ENCODE peak calls at places on chromosomes 11 and 22, in six cellular contexts. One of them, this sample, is unnamed.

GRCh38 chr11:131982154-131982553 is 611.7 kb downstream of the NTM start:
- DNase-seq in left ventricle myocardium inferior: no peak
- DNase-seq in ascending aorta: no peak
- DNase-seq in IMR-90: no peak
- DNase-seq in stomach: no peak
- DNase-seq in substantia nigra: no peak
- DNase-seq in this sample: no peak

GRCh38 chr11:97745515-97746050 is 1275.2 kb upstream of the CNTN5 start:
- DNase-seq in left ventricle myocardium inferior: no peak
- DNase-seq in ascending aorta: no peak
- DNase-seq in IMR-90: no peak
- DNase-seq in stomach: no peak
- DNase-seq in substantia nigra: no peak
- DNase-seq in this sample: no peak

GRCh38 chr22:44697423-44698179 is 4.4 kb upstream of the PRR5 start:
- DNase-seq in left ventricle myocardium inferior: peak; percentile 77
- DNase-seq in ascending aorta: no peak
- DNase-seq in IMR-90: peak; percentile 65
- DNase-seq in stomach: peak; percentile 87
- DNase-seq in substantia nigra: peak; percentile 17
- DNase-seq in this sample: no peak

GRCh38 chr11:12642040-12642439 is 32.2 kb upstream of the TEAD1 start:
- DNase-seq in left ventricle myocardium inferior: no peak
- DNase-seq in ascending aorta: no peak
- DNase-seq in IMR-90: peak; percentile 68
- DNase-seq in stomach: no peak
- DNase-seq in substantia nigra: no peak
- DNase-seq in this sample: no peak

GRCh38 chr11:66467034-66467659 is 442 bp downstream of the PELI3 start:
- DNase-seq in left ventricle myocardium inferior: no peak
- DNase-seq in ascending aorta: no peak
- DNase-seq in IMR-90: peak; percentile 15
- DNase-seq in stomach: peak; percentile 48
- DNase-seq in substantia nigra: no peak
- DNase-seq in this sample: no peak

GRCh38 chr11:14253437-14253836 is 105.5 kb downstream of the RRAS2 start:
- DNase-seq in left ventricle myocardium inferior: no peak
- DNase-seq in ascending aorta: no peak
- DNase-seq in IMR-90: no peak
- DNase-seq in stomach: no peak
- DNase-seq in substantia nigra: no peak
- DNase-seq in this sample: no peak

GRCh38 chr11:45085657-45086501 is 60.6 kb upstream of the PRDM11 start:
- DNase-seq in left ventricle myocardium inferior: no peak
- DNase-seq in ascending aorta: no peak
- DNase-seq in IMR-90: no peak
- DNase-seq in stomach: no peak
- DNase-seq in substantia nigra: no peak
- DNase-seq in this sample: no peak

GRCh38 chr11:87280143-87280542 is 242.4 kb downstream of the TMEM135 start:
- DNase-seq in left ventricle myocardium inferior: no peak
- DNase-seq in ascending aorta: no peak
- DNase-seq in IMR-90: no peak
- DNase-seq in stomach: no peak
- DNase-seq in substantia nigra: no peak
- DNase-seq in this sample: no peak

GRCh38 chr11:17736921-17737817 is 2.6 kb downstream of the KCNC1 start:
- DNase-seq in left ventricle myocardium inferior: no peak
- DNase-seq in ascending aorta: no peak
- DNase-seq in IMR-90: no peak
- DNase-seq in stomach: no peak
- DNase-seq in substantia nigra: no peak
- DNase-seq in this sample: no peak

GRCh38 chr11:8011981-8012444 is 24.9 kb downstream of the EIF3F start:
- DNase-seq in left ventricle myocardium inferior: no peak
- DNase-seq in ascending aorta: no peak
- DNase-seq in IMR-90: peak; percentile 95
- DNase-seq in stomach: no peak
- DNase-seq in substantia nigra: no peak
- DNase-seq in this sample: no peak

GRCh38 chr11:44139565-44140313 is 44.3 kb downstream of the EXT2 start:
- DNase-seq in left ventricle myocardium inferior: no peak
- DNase-seq in ascending aorta: no peak
- DNase-seq in IMR-90: no peak
- DNase-seq in stomach: no peak
- DNase-seq in substantia nigra: no peak
- DNase-seq in this sample: no peak

GRCh38 chr22:38038426-38038825 is 18.8 kb upstream of the PICK1 start:
- DNase-seq in left ventricle myocardium inferior: no peak
- DNase-seq in ascending aorta: no peak
- DNase-seq in IMR-90: no peak
- DNase-seq in stomach: no peak
- DNase-seq in substantia nigra: peak; percentile 61
- DNase-seq in this sample: no peak

GRCh38 chr11:84719935-84720577 is 907.1 kb downstream of the DLG2 start:
- DNase-seq in left ventricle myocardium inferior: peak; percentile 13
- DNase-seq in ascending aorta: no peak
- DNase-seq in IMR-90: no peak
- DNase-seq in stomach: no peak
- DNase-seq in substantia nigra: no peak
- DNase-seq in this sample: no peak

GRCh38 chr11:75982309-75982708 is 167.3 kb downstream of the UVRAG start:
- DNase-seq in left ventricle myocardium inferior: no peak
- DNase-seq in ascending aorta: no peak
- DNase-seq in IMR-90: no peak
- DNase-seq in stomach: no peak
- DNase-seq in substantia nigra: no peak
- DNase-seq in this sample: no peak

GRCh38 chr11:44199816-44200215 is 104.3 kb downstream of the EXT2 start:
- DNase-seq in left ventricle myocardium inferior: no peak
- DNase-seq in ascending aorta: no peak
- DNase-seq in IMR-90: peak; percentile 47
- DNase-seq in stomach: no peak
- DNase-seq in substantia nigra: no peak
- DNase-seq in this sample: no peak

GRCh38 chr11:65502274-65502851 is 3.5 kb downstream of the MALAT1 start:
- DNase-seq in left ventricle myocardium inferior: no peak
- DNase-seq in ascending aorta: no peak
- DNase-seq in IMR-90: peak; percentile 61
- DNase-seq in stomach: no peak
- DNase-seq in substantia nigra: no peak
- DNase-seq in this sample: no peak

GRCh38 chr11:67996622-67997459 is 7.1 kb downstream of the UNC93B1 start:
- DNase-seq in left ventricle myocardium inferior: peak; percentile 58
- DNase-seq in ascending aorta: no peak
- DNase-seq in IMR-90: no peak
- DNase-seq in stomach: peak; percentile 85
- DNase-seq in substantia nigra: no peak
- DNase-seq in this sample: no peak

GRCh38 chr22:20013382-20013871 is 3.2 kb downstream of the ARVCF start:
- DNase-seq in left ventricle myocardium inferior: peak; percentile 68
- DNase-seq in ascending aorta: no peak
- DNase-seq in IMR-90: peak; percentile 47
- DNase-seq in stomach: peak; percentile 51
- DNase-seq in substantia nigra: peak; percentile 28
- DNase-seq in this sample: no peak

GRCh38 chr11:66723693-66724092 is 5.3 kb downstream of the SPTBN2 start:
- DNase-seq in left ventricle myocardium inferior: no peak
- DNase-seq in ascending aorta: no peak
- DNase-seq in IMR-90: no peak
- DNase-seq in stomach: no peak
- DNase-seq in substantia nigra: no peak
- DNase-seq in this sample: no peak

GRCh38 chr11:62689421-62690183 is at the start of gene LRRN4CL:
- DNase-seq in left ventricle myocardium inferior: peak; percentile 79
- DNase-seq in ascending aorta: no peak
- DNase-seq in IMR-90: peak; percentile 86
- DNase-seq in stomach: peak; percentile 36
- DNase-seq in substantia nigra: no peak
- DNase-seq in this sample: no peak

GRCh38 chr11:19679952-19680823 is 32.4 kb upstream of the NAV2 start:
- DNase-seq in left ventricle myocardium inferior: peak; percentile 82
- DNase-seq in ascending aorta: peak; percentile 81
- DNase-seq in IMR-90: peak; percentile 99
- DNase-seq in stomach: peak; percentile 68
- DNase-seq in substantia nigra: no peak
- DNase-seq in this sample: peak; percentile 81

GRCh38 chr11:14357843-14358728 is 897 bp downstream of the RRAS2 start:
- DNase-seq in left ventricle myocardium inferior: peak; percentile 43
- DNase-seq in ascending aorta: no peak
- DNase-seq in IMR-90: peak; percentile 54
- DNase-seq in stomach: peak; percentile 63
- DNase-seq in substantia nigra: no peak
- DNase-seq in this sample: no peak

GRCh38 chr22:50012201-50013181 is at the start of gene IL17REL:
- DNase-seq in left ventricle myocardium inferior: peak; percentile 14
- DNase-seq in ascending aorta: no peak
- DNase-seq in IMR-90: peak; percentile 10
- DNase-seq in stomach: peak; percentile 55
- DNase-seq in substantia nigra: no peak
- DNase-seq in this sample: no peak

GRCh38 chr22:45077286-45077685 is 67.5 kb upstream of the PHF21B start:
- DNase-seq in left ventricle myocardium inferior: no peak
- DNase-seq in ascending aorta: no peak
- DNase-seq in IMR-90: no peak
- DNase-seq in stomach: no peak
- DNase-seq in substantia nigra: no peak
- DNase-seq in this sample: no peak

GRCh38 chr11:131038597-131038996 is 122.3 kb upstream of the SNX19 start:
- DNase-seq in left ventricle myocardium inferior: no peak
- DNase-seq in ascending aorta: no peak
- DNase-seq in IMR-90: no peak
- DNase-seq in stomach: no peak
- DNase-seq in substantia nigra: no peak
- DNase-seq in this sample: no peak

GRCh38 chr11:45922425-45923082 is at the start of gene LARGE2:
- DNase-seq in left ventricle myocardium inferior: peak; percentile 8
- DNase-seq in ascending aorta: no peak
- DNase-seq in IMR-90: no peak
- DNase-seq in stomach: peak; percentile 78
- DNase-seq in substantia nigra: no peak
- DNase-seq in this sample: no peak

GRCh38 chr11:119472856-119473222 is 49.9 kb upstream of the THY1 start:
- DNase-seq in left ventricle myocardium inferior: no peak
- DNase-seq in ascending aorta: no peak
- DNase-seq in IMR-90: no peak
- DNase-seq in stomach: no peak
- DNase-seq in substantia nigra: no peak
- DNase-seq in this sample: no peak
- H3K27ac ChIP-seq in left ventricle myocardium inferior: no peak overlapping the region
- H3K27ac ChIP-seq in ascending aorta: no peak overlapping the region
- H3K27ac ChIP-seq in IMR-90: no peak overlapping the region
- H3K27ac ChIP-seq in stomach: no peak overlapping the region
- H3K27ac ChIP-seq in substantia nigra: no peak overlapping the region
- H3K27ac ChIP-seq in this sample: no peak overlapping the region

DNA sequence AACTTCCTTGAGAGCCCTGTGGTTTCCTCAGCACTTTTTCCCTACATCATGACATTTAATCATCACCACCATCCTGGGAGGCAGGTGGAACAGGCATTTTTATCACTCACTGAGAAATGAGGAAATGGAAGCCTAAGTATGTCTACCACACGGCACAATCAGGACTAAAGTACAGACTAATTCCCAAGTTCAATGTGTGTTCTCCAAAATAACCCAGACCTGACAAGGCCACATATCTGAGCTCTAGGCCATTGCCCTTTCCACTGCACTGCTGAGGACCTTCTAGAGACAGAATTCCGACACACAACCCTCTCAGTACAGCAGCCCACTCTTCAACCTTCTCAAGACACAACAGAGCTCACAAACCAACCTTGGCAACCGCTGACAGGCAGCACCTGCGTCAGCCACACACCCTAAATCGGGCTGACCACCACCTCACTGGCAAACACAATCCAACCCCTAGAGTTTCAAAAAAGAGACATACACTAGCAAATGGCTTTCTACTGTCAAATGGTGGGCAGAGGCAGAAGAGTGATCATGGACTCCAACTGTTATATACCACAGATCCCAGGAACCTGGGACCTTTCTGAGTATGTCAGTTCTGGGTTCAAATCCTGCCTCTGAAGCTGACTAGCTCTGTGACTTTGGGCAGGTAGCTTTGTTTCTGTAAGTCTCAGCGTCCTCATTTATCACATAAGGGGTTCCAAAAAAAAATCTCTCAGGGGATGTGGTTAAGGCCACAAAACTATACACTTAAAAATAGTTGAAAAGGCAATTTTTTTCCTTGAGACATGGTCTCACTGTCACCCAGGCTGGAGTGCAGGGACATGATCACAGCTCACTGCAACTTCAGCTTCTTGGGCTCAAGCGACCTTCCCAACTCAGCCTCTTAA is 16.3 kb downstream of the SMCO4 start:
- DNase-seq in left ventricle myocardium inferior: no peak
- DNase-seq in ascending aorta: no peak
- DNase-seq in IMR-90: no peak
- DNase-seq in stomach: no peak
- DNase-seq in substantia nigra: no peak
- DNase-seq in this sample: no peak
- H3K27ac ChIP-seq in left ventricle myocardium inferior: peak overlapping the region; percentile 2
- H3K27ac ChIP-seq in ascending aorta: no peak overlapping the region
- H3K27ac ChIP-seq in IMR-90: no peak overlapping the region
- H3K27ac ChIP-seq in stomach: no peak overlapping the region
- H3K27ac ChIP-seq in substantia nigra: no peak overlapping the region
- H3K27ac ChIP-seq in this sample: no peak overlapping the region

DNA sequence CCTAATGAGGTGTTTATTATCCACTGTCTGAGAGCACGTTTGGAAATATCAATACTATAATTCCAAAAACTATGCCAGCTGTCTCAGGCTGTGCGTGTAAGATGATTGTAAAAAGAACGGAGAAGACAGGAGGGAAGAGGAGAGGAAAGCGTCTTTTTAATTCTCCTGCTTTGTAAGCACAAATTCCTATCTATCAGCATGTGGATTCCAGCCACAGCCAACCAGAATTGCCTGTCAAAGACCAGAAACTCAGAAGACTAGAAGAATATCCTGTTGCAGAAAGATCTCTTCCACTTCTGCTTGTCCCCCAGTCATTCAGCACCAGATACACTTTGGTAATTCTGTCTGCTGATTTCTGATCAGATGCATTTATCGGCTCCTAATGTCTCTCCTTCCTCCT is 25.8 kb downstream of the APOL5 start:
- DNase-seq in left ventricle myocardium inferior: no peak
- DNase-seq in ascending aorta: no peak
- DNase-seq in IMR-90: peak; percentile 19
- DNase-seq in stomach: no peak
- DNase-seq in substantia nigra: no peak
- DNase-seq in this sample: no peak
- H3K27ac ChIP-seq in left ventricle myocardium inferior: peak overlapping the region; percentile 66
- H3K27ac ChIP-seq in ascending aorta: no peak overlapping the region
- H3K27ac ChIP-seq in IMR-90: no peak overlapping the region
- H3K27ac ChIP-seq in stomach: no peak overlapping the region
- H3K27ac ChIP-seq in substantia nigra: no peak overlapping the region
- H3K27ac ChIP-seq in this sample: no peak overlapping the region

GRCh38 chr11:73981051-73981805 is 1.4 kb downstream of the UCP2 start:
- DNase-seq in left ventricle myocardium inferior: no peak
- DNase-seq in ascending aorta: no peak
- DNase-seq in IMR-90: no peak
- DNase-seq in stomach: no peak
- DNase-seq in substantia nigra: no peak
- DNase-seq in this sample: no peak
- H3K27ac ChIP-seq in left ventricle myocardium inferior: peak overlapping the region; percentile 92
- H3K27ac ChIP-seq in ascending aorta: peak overlapping the region; percentile 84
- H3K27ac ChIP-seq in IMR-90: no peak overlapping the region
- H3K27ac ChIP-seq in stomach: peak overlapping the region; percentile 92
- H3K27ac ChIP-seq in substantia nigra: peak overlapping the region; percentile 40
- H3K27ac ChIP-seq in this sample: no peak overlapping the region

This sample was measured in thoracic aorta.